ENCODE peak calls at places on chromosomes 11 and 22, in nine cellular contexts. E, Q, Y, Z, U, T, R, A and P are unnamed samples.

GRCh38 chr11:119983816-119984215 is 154.1 kb downstream of the TRIM29 start:
- DNase-seq in E (no peak), A (no peak), U (no peak), Q (no peak), Z (no peak), R (no peak), T (no peak), Y (no peak), P (no peak)

GRCh38 chr22:29751139-29751538 is 15.7 kb downstream of the ZMAT5 start:
- DNase-seq in Z (no peak), Y (no peak), R (peak; percentile 59), T (no peak), Q (peak; percentile 62), A (no peak), U (no peak), E (no peak), P (no peak)

GRCh38 chr11:36361901-36362391 is 65.9 kb downstream of the PRR5L start:
- DNase-seq in E (peak; percentile 25), A (peak; percentile 52), Q (peak; percentile 84), T (peak; percentile 40), Z (no peak), Y (no peak), U (no peak), R (peak; percentile 89), P (peak; percentile 92)

GRCh38 chr11:37504925-37505324 is 906.9 kb upstream of the RAG2 start:
- DNase-seq in Q (peak; percentile 73), E (no peak), T (peak; percentile 96), Y (peak; percentile 19), Z (no peak), R (peak; percentile 82), A (no peak), U (no peak), P (peak; percentile 73)

GRCh38 chr11:75275581-75275980 is 35.0 kb downstream of the TPBGL start:
- DNase-seq in U (peak; percentile 81), R (no peak), T (no peak), Q (no peak), Y (no peak), E (peak; percentile 49), A (peak; percentile 76), Z (peak; percentile 87), P (no peak)

GRCh38 chr22:27105142-27106025 is 448.0 kb downstream of the MIAT start:
- DNase-seq in T (no peak), E (peak; percentile 79), Z (peak; percentile 62), R (peak; percentile 94), A (no peak), Q (peak; percentile 92), Y (peak; percentile 52), U (no peak), P (peak; percentile 76)

GRCh38 chr22:43263645-43264514 is 76.9 kb upstream of the TTLL12 start:
- DNase-seq in Q (peak; percentile 91), E (peak; percentile 17), T (no peak), U (no peak), R (peak; percentile 74), Y (peak; percentile 45), Z (peak; percentile 80), A (peak; percentile 71), P (no peak)

GRCh38 chr11:26228778-26229177 is 103.2 kb upstream of the ANO3 start:
- DNase-seq in Q (peak; percentile 50), Y (no peak), U (no peak), A (no peak), R (peak; percentile 70), E (no peak), Z (no peak), T (peak; percentile 23), P (no peak)

GRCh38 chr11:290621-291231 is 1.8 kb downstream of the PGGHG start:
- DNase-seq in E (no peak), U (peak; percentile 57), T (no peak), R (no peak), Q (no peak), Z (peak; percentile 60), Y (no peak), A (peak; percentile 44), P (no peak)

GRCh38 chr11:3086114-3086513 is 28.9 kb upstream of the CARS1 start:
- DNase-seq in T (no peak), A (no peak), R (no peak), Y (no peak), E (peak; percentile 10), U (no peak), Z (no peak), Q (no peak), P (no peak)

GRCh38 chr11:84214557-84214956 is 928.4 kb upstream of the CCDC90B start:
- DNase-seq in E (no peak), Q (no peak), R (no peak), Z (no peak), A (no peak), T (no peak), Y (no peak), U (no peak), P (no peak)

GRCh38 chr11:69435161-69435990 is 46.1 kb upstream of the LINC01488 start:
- DNase-seq in Y (no peak), Q (no peak), E (no peak), Z (no peak), A (peak; percentile 32), R (no peak), U (peak; percentile 24), T (no peak), P (no peak)

GRCh38 chr11:69438286-69438920 is 43.1 kb upstream of the LINC01488 start:
- DNase-seq in Q (no peak), E (no peak), U (no peak), R (no peak), A (no peak), T (no peak), Y (no peak), Z (no peak), P (no peak)

GRCh38 chr11:69437876-69438205 is 43.6 kb upstream of the LINC01488 start:
- DNase-seq in R (no peak), E (no peak), U (no peak), T (no peak), Y (no peak), Z (no peak), Q (no peak), A (no peak), P (no peak)

GRCh38 chr11:69436041-69436982 is 45.2 kb upstream of the LINC01488 start:
- DNase-seq in E (no peak), Y (no peak), T (no peak), U (peak; percentile 26), Q (no peak), A (peak; percentile 42), Z (no peak), R (no peak), P (no peak)

GRCh38 chr11:69437001-69437875 is 44.2 kb upstream of the LINC01488 start:
- DNase-seq in Y (no peak), A (peak; percentile 84), R (peak; percentile 32), U (no peak), Q (no peak), E (no peak), T (peak; percentile 85), Z (no peak), P (no peak)
- TF ChIP-seq CTCF in Y (no peak), A (no peak), R (no peak), U (no peak), Q (no peak), E (no peak), T (no peak), Z (no peak), P (no peak)

DNA sequence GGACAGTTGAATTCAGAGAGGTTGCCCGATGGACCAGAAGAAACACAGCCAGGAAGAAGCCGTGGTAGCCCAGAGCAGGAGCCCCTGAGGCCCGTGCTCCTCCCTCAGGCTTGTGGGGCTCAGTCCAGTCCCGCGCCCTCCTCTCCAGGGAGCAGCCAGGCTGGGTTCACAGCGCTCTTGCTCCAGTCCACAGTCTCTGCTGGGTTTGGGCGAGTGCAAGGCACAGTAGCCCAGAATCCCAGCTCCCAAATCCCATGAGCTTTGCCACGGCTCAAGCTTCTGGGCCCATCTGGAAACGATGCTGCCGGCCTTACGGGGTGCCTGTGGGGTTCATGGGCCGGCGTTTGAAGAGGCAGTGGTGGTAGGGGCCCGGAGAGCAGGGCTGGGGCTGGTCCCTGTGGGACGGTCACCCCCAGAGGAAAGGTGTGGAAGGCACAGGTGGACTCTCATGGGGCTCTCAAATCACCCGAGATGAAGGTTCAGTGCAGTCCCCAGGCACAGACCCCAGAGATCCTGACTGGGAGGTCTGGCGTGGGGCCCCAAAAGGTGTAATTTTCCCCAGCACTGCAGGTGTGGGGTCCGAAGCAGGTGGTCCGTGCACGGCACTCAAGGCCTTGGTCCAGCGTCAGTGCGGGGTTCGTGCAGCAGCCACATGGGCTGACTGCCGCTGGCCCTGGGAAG is 30.6 kb upstream of the ATXN10 start:
- DNase-seq in E (no peak), Q (no peak), U (no peak), T (no peak), A (no peak), Y (no peak), Z (no peak), R (no peak), P (no peak)
- H3K4me3 ChIP-seq in E (no peak overlapping the region), Q (no peak overlapping the region), U (no peak overlapping the region), T (no peak overlapping the region), A (no peak overlapping the region), Y (no peak overlapping the region), Z (no peak overlapping the region), R (no peak overlapping the region), P (no peak overlapping the region)

GRCh38 chr22:35397095-35397904 is 2.6 kb upstream of the MCM5 start:
- DNase-seq in U (no peak), Q (peak; percentile 45), R (no peak), Z (no peak), E (no peak), A (no peak), Y (no peak), T (no peak), P (no peak)

GRCh38 chr22:35398574-35398973 is 1.4 kb upstream of the MCM5 start:
- DNase-seq in A (no peak), R (no peak), E (no peak), Q (no peak), Z (no peak), T (no peak), Y (no peak), U (no peak), P (no peak)

GRCh38 chr22:35400335-35400680 is 368 bp downstream of the MCM5 start:
- DNase-seq in Q (no peak), Y (no peak), A (no peak), E (no peak), Z (peak; percentile 59), T (no peak), U (no peak), R (no peak), P (no peak)

GRCh38 chr22:35399678-35400334 is at the start of gene MCM5:
- DNase-seq in E (peak; percentile 98), T (peak; percentile 95), Q (peak; percentile 97), Y (peak; percentile 95), Z (peak; percentile 98), R (peak; percentile 98), A (peak; percentile 98), U (peak; percentile 98), P (peak; percentile 72)

GRCh38 chr22:35399114-35399677 is 744 bp upstream of the MCM5 start:
- DNase-seq in Z (no peak), E (no peak), U (no peak), A (no peak), Y (no peak), R (no peak), Q (no peak), T (no peak), P (no peak)
- TF ChIP-seq CTCF in Z (no peak), E (no peak), U (no peak), A (no peak), Y (no peak), R (no peak), Q (no peak), T (no peak), P (no peak)

DNA sequence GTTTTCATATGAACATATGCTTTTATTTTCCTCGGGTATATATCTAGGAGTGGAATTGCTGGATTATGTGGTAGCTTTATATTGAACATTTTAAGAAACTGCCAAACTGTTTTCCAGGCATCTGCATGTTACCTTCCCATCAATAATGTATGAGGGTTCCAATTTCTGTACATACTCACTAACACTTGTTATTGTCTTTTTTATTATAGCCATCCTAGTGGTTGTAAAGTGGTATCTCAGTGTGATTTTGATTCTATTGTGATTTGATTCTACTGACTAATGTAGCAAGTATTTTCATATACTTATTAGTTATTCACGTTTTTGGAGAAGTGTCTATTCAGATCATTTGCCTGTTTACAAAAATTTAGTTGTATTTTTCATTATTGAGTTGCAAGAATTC is 2.0 kb downstream of the ANO5 start:
- DNase-seq in E (no peak), U (no peak), Z (no peak), A (no peak), T (no peak), Q (no peak), R (no peak), Y (no peak), P (no peak)
- H3K4me3 ChIP-seq in E (peak overlapping the region; percentile 91), U (peak overlapping the region; percentile 60), Z (no peak overlapping the region), A (no peak overlapping the region), T (no peak overlapping the region), Q (no peak overlapping the region), R (no peak overlapping the region), Y (no peak overlapping the region), P (no peak overlapping the region)